ENCODE peak calls at places on chromosomes 6 and 20, in seven cellular contexts. One of them, this sample, is unnamed.
A peak's percentile ranks its signal among the peaks of the same experiment; 100 is the strongest.

GRCh38 chr6:36609582-36609981 is 15.4 kb downstream of the SRSF3 start:
- DNase-seq in activated effector memory CD4-positive, alpha-beta T cell treated with Interleukin-2 at 50 U/mL for 16 hours: no peak
- DNase-seq in LoVo: no peak
- DNase-seq in iris pigment epithelial cell: no peak
- DNase-seq in brain microvascular endothelial cell: no peak
- DNase-seq in ureter: no peak
- DNase-seq in T-helper 9 cell: no peak
- DNase-seq in this sample: no peak

GRCh38 chr6:156827382-156827781 is 50.2 kb downstream of the ARID1B start:
- DNase-seq in ureter: no peak
- DNase-seq in T-helper 9 cell: no peak
- DNase-seq in activated effector memory CD4-positive, alpha-beta T cell treated with Interleukin-2 at 50 U/mL for 16 hours: no peak
- DNase-seq in LoVo: no peak
- DNase-seq in brain microvascular endothelial cell: no peak
- DNase-seq in iris pigment epithelial cell: no peak
- DNase-seq in this sample: no peak

GRCh38 chr6:150145830-150146229 is 3.0 kb downstream of the PPP1R14C start:
- DNase-seq in iris pigment epithelial cell: no peak
- DNase-seq in brain microvascular endothelial cell: no peak
- DNase-seq in ureter: no peak
- DNase-seq in LoVo: peak; percentile 70
- DNase-seq in activated effector memory CD4-positive, alpha-beta T cell treated with Interleukin-2 at 50 U/mL for 16 hours: no peak
- DNase-seq in T-helper 9 cell: no peak
- DNase-seq in this sample: no peak

GRCh38 chr20:36861875-36862801 is 13.8 kb upstream of the TLDC2 start:
- DNase-seq in LoVo: peak; percentile 48
- DNase-seq in activated effector memory CD4-positive, alpha-beta T cell treated with Interleukin-2 at 50 U/mL for 16 hours: no peak
- DNase-seq in iris pigment epithelial cell: peak; percentile 71
- DNase-seq in ureter: peak; percentile 91
- DNase-seq in T-helper 9 cell: no peak
- DNase-seq in brain microvascular endothelial cell: peak; percentile 70
- DNase-seq in this sample: peak; percentile 73

GRCh38 chr6:20332441-20333006 is 69.2 kb upstream of the E2F3 start:
- DNase-seq in brain microvascular endothelial cell: no peak
- DNase-seq in LoVo: no peak
- DNase-seq in T-helper 9 cell: no peak
- DNase-seq in activated effector memory CD4-positive, alpha-beta T cell treated with Interleukin-2 at 50 U/mL for 16 hours: no peak
- DNase-seq in ureter: no peak
- DNase-seq in iris pigment epithelial cell: no peak
- DNase-seq in this sample: no peak

GRCh38 chr6:160386869-160387518 is 38.8 kb downstream of the SLC22A3 start:
- DNase-seq in iris pigment epithelial cell: no peak
- DNase-seq in LoVo: peak; percentile 42
- DNase-seq in activated effector memory CD4-positive, alpha-beta T cell treated with Interleukin-2 at 50 U/mL for 16 hours: no peak
- DNase-seq in brain microvascular endothelial cell: no peak
- DNase-seq in T-helper 9 cell: no peak
- DNase-seq in ureter: peak; percentile 69
- DNase-seq in this sample: peak; percentile 66

GRCh38 chr20:5215592-5216304 is 88.9 kb downstream of the CDS2 start:
- DNase-seq in ureter: no peak
- DNase-seq in iris pigment epithelial cell: no peak
- DNase-seq in LoVo: no peak
- DNase-seq in T-helper 9 cell: no peak
- DNase-seq in brain microvascular endothelial cell: no peak
- DNase-seq in activated effector memory CD4-positive, alpha-beta T cell treated with Interleukin-2 at 50 U/mL for 16 hours: no peak
- DNase-seq in this sample: no peak

GRCh38 chr20:33279261-33279910 is 3.6 kb upstream of the BPIFB1 start:
- DNase-seq in T-helper 9 cell: no peak
- DNase-seq in activated effector memory CD4-positive, alpha-beta T cell treated with Interleukin-2 at 50 U/mL for 16 hours: no peak
- DNase-seq in LoVo: no peak
- DNase-seq in iris pigment epithelial cell: no peak
- DNase-seq in brain microvascular endothelial cell: no peak
- DNase-seq in ureter: no peak
- DNase-seq in this sample: no peak

GRCh38 chr20:6184086-6184485 is 61.3 kb upstream of the FERMT1 start:
- DNase-seq in activated effector memory CD4-positive, alpha-beta T cell treated with Interleukin-2 at 50 U/mL for 16 hours: no peak
- DNase-seq in iris pigment epithelial cell: no peak
- DNase-seq in ureter: no peak
- DNase-seq in LoVo: no peak
- DNase-seq in T-helper 9 cell: no peak
- DNase-seq in brain microvascular endothelial cell: no peak
- DNase-seq in this sample: no peak

GRCh38 chr6:125797934-125798444 is 7.2 kb downstream of the NCOA7 start:
- DNase-seq in T-helper 9 cell: no peak
- DNase-seq in LoVo: no peak
- DNase-seq in brain microvascular endothelial cell: no peak
- DNase-seq in activated effector memory CD4-positive, alpha-beta T cell treated with Interleukin-2 at 50 U/mL for 16 hours: no peak
- DNase-seq in iris pigment epithelial cell: no peak
- DNase-seq in ureter: no peak
- DNase-seq in this sample: peak; percentile 52

GRCh38 chr20:63056236-63057132 is 49.7 kb upstream of the BHLHE23 start:
- DNase-seq in LoVo: no peak
- DNase-seq in activated effector memory CD4-positive, alpha-beta T cell treated with Interleukin-2 at 50 U/mL for 16 hours: peak; percentile 10
- DNase-seq in brain microvascular endothelial cell: no peak
- DNase-seq in T-helper 9 cell: peak; percentile 47
- DNase-seq in ureter: no peak
- DNase-seq in iris pigment epithelial cell: peak; percentile 3
- DNase-seq in this sample: peak; percentile 51

GRCh38 chr6:144753023-144753705 is 468.0 kb downstream of the UTRN start:
- DNase-seq in activated effector memory CD4-positive, alpha-beta T cell treated with Interleukin-2 at 50 U/mL for 16 hours: no peak
- DNase-seq in LoVo: no peak
- DNase-seq in brain microvascular endothelial cell: no peak
- DNase-seq in iris pigment epithelial cell: no peak
- DNase-seq in ureter: no peak
- DNase-seq in T-helper 9 cell: no peak
- DNase-seq in this sample: no peak

GRCh38 chr6:105804436-105804835 is 281.7 kb upstream of the PRDM1 start:
- DNase-seq in ureter: no peak
- DNase-seq in activated effector memory CD4-positive, alpha-beta T cell treated with Interleukin-2 at 50 U/mL for 16 hours: no peak
- DNase-seq in T-helper 9 cell: no peak
- DNase-seq in LoVo: no peak
- DNase-seq in brain microvascular endothelial cell: peak; percentile 22
- DNase-seq in iris pigment epithelial cell: peak; percentile 79
- DNase-seq in this sample: no peak

GRCh38 chr6:144216668-144217218 is 66.4 kb downstream of the STX11 start:
- DNase-seq in activated effector memory CD4-positive, alpha-beta T cell treated with Interleukin-2 at 50 U/mL for 16 hours: no peak
- DNase-seq in ureter: no peak
- DNase-seq in iris pigment epithelial cell: no peak
- DNase-seq in brain microvascular endothelial cell: no peak
- DNase-seq in T-helper 9 cell: no peak
- DNase-seq in LoVo: no peak
- DNase-seq in this sample: no peak

GRCh38 chr6:39617023-39617422 is 108.2 kb downstream of the KIF6 start:
- DNase-seq in brain microvascular endothelial cell: no peak
- DNase-seq in ureter: no peak
- DNase-seq in iris pigment epithelial cell: peak; percentile 7
- DNase-seq in T-helper 9 cell: no peak
- DNase-seq in activated effector memory CD4-positive, alpha-beta T cell treated with Interleukin-2 at 50 U/mL for 16 hours: no peak
- DNase-seq in LoVo: no peak
- DNase-seq in this sample: no peak

GRCh38 chr20:20624914-20625313 is 87.5 kb downstream of the RALGAPA2 start:
- DNase-seq in LoVo: no peak
- DNase-seq in brain microvascular endothelial cell: no peak
- DNase-seq in T-helper 9 cell: no peak
- DNase-seq in iris pigment epithelial cell: no peak
- DNase-seq in ureter: no peak
- DNase-seq in activated effector memory CD4-positive, alpha-beta T cell treated with Interleukin-2 at 50 U/mL for 16 hours: no peak
- DNase-seq in this sample: no peak

GRCh38 chr20:53581444-53582311 is 12.0 kb downstream of the ZNF217 start:
- DNase-seq in T-helper 9 cell: no peak
- DNase-seq in iris pigment epithelial cell: no peak
- DNase-seq in activated effector memory CD4-positive, alpha-beta T cell treated with Interleukin-2 at 50 U/mL for 16 hours: peak; percentile 26
- DNase-seq in brain microvascular endothelial cell: no peak
- DNase-seq in ureter: no peak
- DNase-seq in LoVo: no peak
- DNase-seq in this sample: no peak

GRCh38 chr6:45986746-45987274 is 28.9 kb downstream of the CLIC5 start:
- DNase-seq in LoVo: no peak
- DNase-seq in iris pigment epithelial cell: no peak
- DNase-seq in activated effector memory CD4-positive, alpha-beta T cell treated with Interleukin-2 at 50 U/mL for 16 hours: no peak
- DNase-seq in T-helper 9 cell: no peak
- DNase-seq in brain microvascular endothelial cell: no peak
- DNase-seq in ureter: no peak
- DNase-seq in this sample: no peak